ENCODE peak calls at places on chromosomes 5 and 9, in five cellular contexts. K is NAMALWA, V is NCI-H2081, U is AG09309, S is HT1080. P is an unnamed sample.

GRCh38 chr5:130277002-130277401 is 372.7 kb downstream of the CHSY3 start:
- DNase-seq in K (no peak), S (no peak), U (no peak), V (no peak), P (no peak)

GRCh38 chr5:146642410-146642809 is 126.4 kb upstream of the GPR151 start:
- DNase-seq in K (no peak), S (no peak), V (no peak), U (no peak), P (no peak)

GRCh38 chr5:157486861-157487260 is 26.8 kb downstream of the NIPAL4 start:
- DNase-seq in S (no peak), U (no peak), K (peak; percentile 87), V (no peak), P (no peak)

GRCh38 chr5:66436721-66437120 is 159.5 kb upstream of the MAST4 start:
- DNase-seq in S (peak; percentile 15), K (peak; percentile 29), V (no peak), U (no peak), P (no peak)

GRCh38 chr9:36486933-36487481 is 85.7 kb upstream of the MELK start:
- DNase-seq in S (peak; percentile 41), K (peak; percentile 87), U (no peak), V (no peak), P (peak; percentile 66)

GRCh38 chr9:4139201-4139600 is 160.7 kb downstream of the GLIS3 start:
- DNase-seq in U (no peak), K (no peak), V (no peak), S (no peak), P (no peak)

GRCh38 chr9:93091453-93092081 is 4.5 kb upstream of the CARD19 start:
- DNase-seq in K (no peak), S (peak; percentile 82), U (no peak), V (no peak), P (peak; percentile 90)

GRCh38 chr9:19420877-19421276 is 12.1 kb downstream of the ACER2 start:
- DNase-seq in V (no peak), K (no peak), S (no peak), U (no peak), P (no peak)

P was measured in activated CD4-positive, alpha-beta memory T cell treated with anti-CD3 and anti-CD28 coated beads for 36 hours.